ENCODE peak calls at places on chromosome X, in seven cellular contexts. D, Z, K, E, I, L and H are unnamed samples.

GRCh38 chrX:154355094-154355775 is 19.2 kb downstream of the FLNA start:
- DNase-seq in D (no peak), I (no peak), Z (no peak), E (no peak), K (no peak), L (no peak), H (no peak)

GRCh38 chrX:25721564-25721963 is 416.6 kb upstream of the MAGEB18 start:
- DNase-seq in Z (no peak), K (no peak), D (no peak), I (no peak), L (no peak), E (peak; percentile 1), H (no peak)

GRCh38 chrX:13254076-13254785 is 65.6 kb downstream of the ATXN3L start:
- DNase-seq in E (peak; percentile 8), D (peak; percentile 79), L (no peak), Z (no peak), I (peak; percentile 56), K (no peak), H (no peak)

GRCh38 chrX:7330551-7330950 is 182.6 kb upstream of the PUDP start:
- DNase-seq in K (no peak), E (no peak), I (no peak), L (no peak), Z (no peak), D (no peak), H (no peak)

GRCh38 chrX:46444011-46444410 is 101.2 kb downstream of the ZNF674 start:
- DNase-seq in E (peak; percentile 40), I (no peak), D (peak; percentile 4), L (no peak), Z (no peak), K (peak; percentile 74), H (no peak)

GRCh38 chrX:96776966-96777365 is 92.3 kb downstream of the DIAPH2 start:
- DNase-seq in I (no peak), E (no peak), D (no peak), K (no peak), L (no peak), Z (no peak), H (no peak)

GRCh38 chrX:39984191-39984956 is 113.4 kb downstream of the BCOR start:
- DNase-seq in E (no peak), D (peak; percentile 44), I (peak; percentile 8), L (no peak), Z (no peak), K (no peak), H (no peak)

GRCh38 chrX:15170927-15171326 is 99.0 kb downstream of the ASB9 start:
- DNase-seq in Z (no peak), E (no peak), I (no peak), D (no peak), K (no peak), L (no peak), H (no peak)

GRCh38 chrX:13472975-13473665 is 96.3 kb upstream of the EGFL6 start:
- DNase-seq in D (no peak), I (peak; percentile 2), E (no peak), Z (no peak), K (no peak), L (no peak), H (no peak)

GRCh38 chrX:154840856-154841255 is 6.4 kb upstream of the SMIM9 start:
- DNase-seq in I (no peak), E (peak; percentile 16), K (peak; percentile 22), D (peak; percentile 65), Z (peak; percentile 45), L (no peak), H (no peak)

GRCh38 chrX:53223955-53224859 is 800 bp downstream of the KDM5C start:
- DNase-seq in D (peak; percentile 20), I (no peak), L (no peak), E (peak; percentile 13), K (peak; percentile 28), Z (peak; percentile 58), H (no peak)

GRCh38 chrX:153598541-153599191 is at the start of gene CCNQ:
- DNase-seq in K (no peak), L (no peak), Z (peak; percentile 57), D (peak; percentile 25), E (no peak), I (no peak), H (no peak)

GRCh38 chrX:43557792-43558191 is 98.3 kb upstream of the MAOA start:
- DNase-seq in Z (peak; percentile 39), K (peak; percentile 54), L (no peak), E (peak; percentile 31), I (peak; percentile 23), D (peak; percentile 47), H (peak; percentile 37)

GRCh38 chrX:8849945-8850344 is 48.8 kb upstream of the FAM9A start:
- DNase-seq in Z (peak; percentile 6), K (no peak), L (no peak), E (no peak), D (no peak), I (no peak), H (no peak)

GRCh38 chrX:41946973-41947612 is 23.7 kb upstream of the CASK start:
- DNase-seq in L (no peak), I (no peak), K (no peak), E (no peak), D (no peak), Z (no peak), H (no peak)

GRCh38 chrX:118780509-118780908 is 43.1 kb upstream of the ZCCHC12 start:
- DNase-seq in I (no peak), D (no peak), E (no peak), K (no peak), L (no peak), Z (no peak), H (no peak)

GRCh38 chrX:136665258-136665900 is 17.4 kb downstream of the CD40LG start:
- DNase-seq in K (no peak), D (no peak), I (no peak), E (no peak), L (no peak), Z (no peak), H (no peak)

GRCh38 chrX:2502120-2502667 is 1.4 kb upstream of the DHRSX start:
- DNase-seq in Z (no peak), D (no peak), K (no peak), L (no peak), E (no peak), I (no peak), H (no peak)

GRCh38 chrX:2501246-2502102 is 698 bp upstream of the DHRSX start:
- DNase-seq in I (no peak), L (no peak), E (no peak), Z (no peak), D (peak; percentile 10), K (no peak), H (no peak)

GRCh38 chrX:2503591-2504500 is 3.1 kb upstream of the DHRSX start:
- DNase-seq in Z (no peak), E (no peak), I (no peak), L (no peak), D (no peak), K (no peak), H (no peak)

GRCh38 chrX:2504706-2505332 is 4.0 kb upstream of the DHRSX start:
- DNase-seq in I (no peak), L (no peak), D (no peak), E (no peak), Z (no peak), K (no peak), H (no peak)

GRCh38 chrX:2502668-2503519 is 2.1 kb upstream of the DHRSX start:
- DNase-seq in K (no peak), Z (no peak), I (no peak), D (peak; percentile 35), L (no peak), E (no peak), H (peak; percentile 23)
- TF ChIP-seq JUND in K (no peak), Z (no peak), I (no peak), D (peak; percentile 64), L (no peak), E (no peak), H (no peak)

GRCh38 chrX:148813422-148813821 is 313.0 kb downstream of the AFF2 start:
- DNase-seq in Z (no peak), L (no peak), K (no peak), E (no peak), I (no peak), D (no peak), H (no peak)

GRCh38 chrX:148808825-148809224 is 308.4 kb downstream of the AFF2 start:
- DNase-seq in I (no peak), K (no peak), L (no peak), D (no peak), E (no peak), Z (no peak), H (no peak)

GRCh38 chrX:148806145-148806868 is 305.9 kb downstream of the AFF2 start:
- DNase-seq in D (no peak), E (no peak), L (no peak), Z (no peak), I (no peak), K (no peak), H (no peak)

DNA sequence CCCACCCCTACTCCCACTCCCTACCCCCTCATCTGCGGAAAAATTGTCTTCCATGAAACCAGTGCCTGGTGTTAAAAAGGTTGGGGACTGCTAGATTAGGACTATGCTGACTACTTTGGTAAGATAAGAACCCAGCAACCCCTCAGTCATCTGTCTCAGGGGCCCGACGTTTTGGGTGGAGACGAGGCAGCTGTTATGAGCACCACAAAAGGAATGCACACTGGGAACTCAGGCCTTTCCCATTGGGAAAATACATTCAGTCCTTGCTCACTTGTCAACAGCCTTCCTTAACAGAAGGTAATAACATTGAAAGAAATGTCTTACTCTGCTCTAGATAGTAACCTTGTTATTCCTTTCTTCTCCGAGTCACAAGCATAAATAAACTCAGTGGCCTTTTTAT is 310.8 kb downstream of the AFF2 start:
- DNase-seq in Z (no peak), L (no peak), I (no peak), K (no peak), D (no peak), E (no peak), H (no peak)
- TF ChIP-seq JUND in Z (no peak), L (no peak), I (no peak), K (no peak), D (no peak), E (no peak), H (no peak)

GRCh38 chrX:30864383-30864785 is 24.7 kb downstream of the TAB3 start:
- DNase-seq in Z (no peak), L (no peak), E (peak; percentile 2), I (no peak), D (no peak), K (no peak), H (no peak)
- TF ChIP-seq JUND in Z (no peak), L (no peak), E (no peak), I (no peak), D (no peak), K (no peak), H (no peak)

GRCh38 chrX:151004085-151004484 is 20.9 kb downstream of the HMGB3 start:
- DNase-seq in L (no peak), I (no peak), E (peak; percentile 3), D (no peak), Z (no peak), K (no peak), H (peak; percentile 54)
- TF ChIP-seq JUND in L (no peak), I (no peak), E (no peak), D (no peak), Z (no peak), K (no peak), H (no peak)

DNA sequence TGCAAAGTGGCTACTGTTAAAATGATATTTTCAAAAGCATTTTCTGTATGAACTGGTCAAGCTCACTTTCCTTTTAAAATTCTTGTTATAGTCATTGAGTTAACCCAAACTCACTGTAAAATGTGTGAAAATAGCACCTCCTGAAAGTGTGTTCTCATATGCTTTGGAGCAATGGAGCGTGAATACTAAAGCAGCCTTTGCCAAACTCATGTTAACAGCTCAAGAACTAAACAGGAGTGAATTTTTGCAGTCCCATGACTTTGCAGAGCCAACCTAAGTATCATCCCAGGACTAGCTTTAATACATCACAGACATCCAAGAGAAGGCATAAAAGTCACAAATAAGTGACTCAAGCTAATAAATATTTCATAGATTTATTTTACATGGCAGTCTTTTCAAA is 2.3 kb downstream of the AMMECR1 start:
- DNase-seq in K (no peak), E (no peak), D (no peak), I (peak; percentile 36), Z (no peak), L (no peak), H (no peak)
- TF ChIP-seq JUND in K (no peak), E (no peak), D (no peak), I (no peak), Z (no peak), L (no peak), H (no peak)